ENCODE peak calls at places on chromosome 22, in six cellular contexts. E is RWPE2, H is heart right ventricle, F is fibroblast of the aortic adventitia, I is dorsolateral prefrontal cortex, R is adrenal gland. D is an unnamed sample.

GRCh38 chr22:42132457-42132856 is 1.8 kb upstream of the CYP2D6 start:
- DNase-seq in E (no peak), H (peak; percentile 12), F (no peak), I (no peak), R (no peak), D (no peak)

GRCh38 chr22:42061041-42061440 is 9.6 kb downstream of the NAGA start:
- DNase-seq in E (no peak), H (no peak), F (no peak), I (no peak), R (no peak), D (no peak)

GRCh38 chr22:48781391-48781790 is 1046.3 kb downstream of the BRD1 start:
- DNase-seq in E (no peak), H (no peak), F (no peak), I (peak; percentile 36), R (no peak), D (no peak)

GRCh38 chr22:50714150-50714549 is 23.9 kb upstream of the ACR start:
- DNase-seq in E (no peak), H (no peak), F (no peak), I (no peak), R (no peak), D (no peak)

GRCh38 chr22:29327089-29327764 is 11.7 kb upstream of the RASL10A start:
- DNase-seq in E (no peak), H (no peak), F (no peak), I (no peak), R (no peak), D (no peak)

GRCh38 chr22:11627798-11628650 is 3900.0 kb upstream of the OR11H1 start:
- DNase-seq in E (peak; percentile 85), H (no peak), F (no peak), I (no peak), R (no peak), D (no peak)

GRCh38 chr22:17777005-17777716 is 2.9 kb upstream of the BID start:
- DNase-seq in E (no peak), H (no peak), F (no peak), I (no peak), R (peak; percentile 51), D (no peak)

GRCh38 chr22:23700706-23701105 is 9.9 kb downstream of the RGL4 start:
- DNase-seq in E (no peak), H (no peak), F (no peak), I (no peak), R (peak; percentile 70), D (no peak)

GRCh38 chr22:40420341-40421081 is 50.1 kb downstream of the SGSM3 start:
- DNase-seq in E (no peak), H (no peak), F (no peak), I (no peak), R (no peak), D (no peak)

GRCh38 chr22:40215266-40215665 is 37.5 kb downstream of the TNRC6B start:
- DNase-seq in E (no peak), H (no peak), F (no peak), I (no peak), R (peak; percentile 55), D (peak; percentile 64)

GRCh38 chr22:49255741-49256318 is 571.8 kb downstream of the BRD1 start:
- DNase-seq in E (peak; percentile 19), H (no peak), F (no peak), I (no peak), R (no peak), D (no peak)

GRCh38 chr22:26914786-26915185 is 257.4 kb downstream of the MIAT start:
- DNase-seq in E (no peak), H (no peak), F (no peak), I (no peak), R (no peak), D (no peak)

GRCh38 chr22:42368379-42369249 is 63.6 kb downstream of the NFAM1 start:
- DNase-seq in E (peak; percentile 57), H (no peak), F (no peak), I (peak; percentile 53), R (peak; percentile 14), D (no peak)

GRCh38 chr22:32548039-32548438 is 73.4 kb downstream of the FBXO7 start:
- DNase-seq in E (no peak), H (no peak), F (no peak), I (no peak), R (no peak), D (no peak)

GRCh38 chr22:49440931-49441330 is 386.7 kb downstream of the BRD1 start:
- DNase-seq in E (no peak), H (no peak), F (no peak), I (no peak), R (no peak), D (no peak)

GRCh38 chr22:36334838-36335603 is 52.7 kb downstream of the MYH9 start:
- DNase-seq in E (peak; percentile 66), H (peak; percentile 55), F (peak; percentile 47), I (peak; percentile 86), R (peak; percentile 72), D (peak; percentile 85)

GRCh38 chr22:46710842-46711241 is 27.2 kb downstream of the CERK start:
- DNase-seq in E (no peak), H (no peak), F (no peak), I (no peak), R (no peak), D (no peak)

GRCh38 chr22:44085743-44086741 is 61.9 kb downstream of the PARVB start:
- DNase-seq in E (no peak), H (peak; percentile 72), F (peak; percentile 92), I (no peak), R (peak; percentile 95), D (peak; percentile 69)
- TF ChIP-seq CTCF in E (peak; percentile 54), H (peak; percentile 54), F (peak; percentile 43), I (no peak), R (peak; percentile 18), D (peak; percentile 52)

GRCh38 chr22:21672107-21672629 is 6.4 kb downstream of the PPIL2 start:
- DNase-seq in E (no peak), H (no peak), F (no peak), I (no peak), R (no peak), D (no peak)
- TF ChIP-seq CTCF in E (no peak), H (no peak), F (no peak), I (no peak), R (no peak), D (no peak)

DNA sequence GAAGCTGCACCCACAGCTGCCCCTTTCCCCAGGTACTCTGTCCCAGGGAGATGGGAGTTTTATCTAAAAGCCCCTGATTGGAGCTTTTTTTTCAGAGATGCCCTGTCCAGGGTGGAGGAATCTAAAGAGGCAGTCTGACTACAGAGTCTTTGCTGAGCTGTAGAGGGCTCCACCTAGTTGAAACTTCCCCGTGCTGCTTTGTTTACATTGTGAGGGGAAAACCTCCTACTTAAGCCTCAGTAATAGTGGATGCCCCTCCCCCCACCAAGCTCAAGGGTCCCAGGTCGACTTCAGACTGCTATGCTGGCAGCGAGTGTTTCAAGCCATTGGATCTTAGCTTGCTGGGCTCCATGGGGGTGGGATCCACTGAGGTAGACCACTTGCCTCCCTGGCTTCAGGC is 470.1 kb upstream of the LARGE1 start:
- DNase-seq in E (no peak), H (no peak), F (no peak), I (no peak), R (no peak), D (no peak)
- TF ChIP-seq CTCF in E (no peak), H (no peak), F (no peak), I (no peak), R (no peak), D (no peak)

GRCh38 chr22:20027966-20028854 is 7.3 kb downstream of the TANGO2 start:
- DNase-seq in E (peak; percentile 37), H (no peak), F (peak; percentile 28), I (no peak), R (no peak), D (no peak)
- TF ChIP-seq CTCF in E (peak; percentile 60), H (no peak), F (peak; percentile 49), I (no peak), R (no peak), D (peak; percentile 33)

GRCh38 chr22:22246706-22247105 is 2.1 kb downstream of the VPREB1 start:
- DNase-seq in E (no peak), H (no peak), F (no peak), I (no peak), R (no peak), D (no peak)
- TF ChIP-seq CTCF in E (no peak), H (no peak), F (no peak), I (no peak), R (no peak), D (no peak)

GRCh38 chr22:33717694-33718396 is 202.4 kb downstream of the LARGE1 start:
- DNase-seq in E (no peak), H (no peak), F (no peak), I (no peak), R (no peak), D (no peak)

GRCh38 chr22:33723915-33724314 is 196.4 kb downstream of the LARGE1 start:
- DNase-seq in E (no peak), H (no peak), F (no peak), I (no peak), R (no peak), D (no peak)

GRCh38 chr22:33726294-33726711 is 194.0 kb downstream of the LARGE1 start:
- DNase-seq in E (no peak), H (no peak), F (peak; percentile 87), I (no peak), R (peak; percentile 9), D (peak; percentile 81)

GRCh38 chr22:33720166-33720878 is 200.0 kb downstream of the LARGE1 start:
- DNase-seq in E (no peak), H (no peak), F (no peak), I (no peak), R (no peak), D (no peak)

GRCh38 chr22:33722817-33723216 is 197.5 kb downstream of the LARGE1 start:
- DNase-seq in E (no peak), H (no peak), F (peak; percentile 5), I (no peak), R (no peak), D (no peak)
- TF ChIP-seq CTCF in E (no peak), H (no peak), F (no peak), I (no peak), R (no peak), D (no peak)

GRCh38 chr22:30486661-30487115 is 14.9 kb upstream of the SEC14L3 start:
- DNase-seq in E (no peak), H (no peak), F (no peak), I (no peak), R (no peak), D (no peak)

GRCh38 chr22:30492144-30492543 is 13.4 kb downstream of the SEC14L4 start:
- DNase-seq in E (no peak), H (no peak), F (no peak), I (no peak), R (no peak), D (no peak)

GRCh38 chr22:30491381-30491780 is 14.1 kb downstream of the SEC14L4 start:
- DNase-seq in E (no peak), H (no peak), F (no peak), I (no peak), R (no peak), D (no peak)

GRCh38 chr22:30488121-30488520 is 16.3 kb upstream of the SEC14L3 start:
- DNase-seq in E (no peak), H (no peak), F (no peak), I (no peak), R (no peak), D (no peak)

GRCh38 chr22:30490399-30490798 is 15.1 kb downstream of the SEC14L4 start:
- DNase-seq in E (no peak), H (no peak), F (no peak), I (no peak), R (no peak), D (no peak)
- TF ChIP-seq CTCF in E (peak; percentile 22), H (no peak), F (peak; percentile 7), I (no peak), R (no peak), D (peak; percentile 8)

D was measured in AG10803.